ENCODE peak calls at places on chromosomes 2 and 18, in seven cellular contexts. A is WTC11; B is activated CD4-positive, alpha-beta T cell treated with anti-CD3 and anti-CD28 coated beads, Interleukin-2, amount 50 U/mL, for 1 hour; K is fibroblast of mammary gland; G is SW480; S is HT1080; X is stimulated activated CD4-positive, alpha-beta T cell treated with anti-CD3 and anti-CD28 coated beads, Interleukin-4, amount 100 ng/mL, for 48 hours. E is an unnamed sample.

GRCh38 chr18:8142131-8142711 is 467.0 kb upstream of the RAB12 start:
- DNase-seq in A (no peak), K (peak; percentile 93), G (no peak), S (peak; percentile 73), B (no peak), X (no peak), E (no peak)

GRCh38 chr18:36812686-36813085 is 16.1 kb downstream of the TPGS2 start:
- DNase-seq in G (no peak), B (no peak), K (no peak), S (no peak), X (no peak), A (no peak), E (no peak)

GRCh38 chr2:116094196-116094595 is 1651.8 kb downstream of the DPP10 start:
- DNase-seq in B (no peak), S (peak; percentile 5), K (no peak), A (peak; percentile 48), G (no peak), X (no peak), E (no peak)

GRCh38 chr2:129904532-129905446 is 74.7 kb upstream of the RAB6C start:
- DNase-seq in S (no peak), A (no peak), G (no peak), B (no peak), X (no peak), K (no peak), E (no peak)

GRCh38 chr2:151106805-151107490 is 154.7 kb downstream of the RBM43 start:
- DNase-seq in K (peak; percentile 84), S (no peak), A (no peak), G (peak; percentile 9), B (no peak), X (no peak), E (no peak)

GRCh38 chr2:152405206-152406118 is 70.5 kb downstream of the FMNL2 start:
- DNase-seq in S (peak; percentile 79), K (peak; percentile 41), A (no peak), X (no peak), G (peak; percentile 68), B (no peak), E (no peak)

GRCh38 chr18:62781893-62782292 is 66.6 kb downstream of the PHLPP1 start:
- DNase-seq in S (peak; percentile 70), X (no peak), A (no peak), K (peak; percentile 96), G (no peak), B (no peak), E (no peak)

GRCh38 chr18:9897129-9897528 is 11.4 kb downstream of the TXNDC2 start:
- DNase-seq in S (no peak), X (no peak), K (no peak), A (no peak), B (no peak), G (no peak), E (no peak)

GRCh38 chr2:232884549-232885263 is 14.6 kb downstream of the SNORC start:
- DNase-seq in S (no peak), K (no peak), X (no peak), G (no peak), B (no peak), A (no peak), E (no peak)

GRCh38 chr2:149422337-149422990 is 92.1 kb downstream of the LYPD6 start:
- DNase-seq in G (peak; percentile 72), X (no peak), S (peak; percentile 48), A (no peak), B (no peak), K (no peak), E (no peak)

GRCh38 chr2:153477641-153478288 is 797 bp downstream of the RPRM start:
- DNase-seq in K (no peak), X (no peak), A (peak; percentile 55), G (peak; percentile 5), B (no peak), S (no peak), E (peak; percentile 63)

GRCh38 chr2:108288534-108289106 is at the start of gene SULT1C2:
- DNase-seq in G (peak; percentile 64), B (no peak), K (peak; percentile 24), S (peak; percentile 64), A (peak; percentile 62), X (no peak), E (peak; percentile 45)